ENCODE peak calls at places on chromosomes 2 and 18, in eight cellular contexts. One of them, this sample, is unnamed.
A peak's percentile ranks its signal among the peaks of the same experiment; 100 is the strongest.

GRCh38 chr2:54899576-54900200 is 150.6 kb downstream of the RTN4 start:
- DNase-seq in astrocyte of the cerebellum: peak; percentile 45
- DNase-seq in right cardiac atrium: no peak
- DNase-seq in AG04450: peak; percentile 18
- DNase-seq in tibial nerve: no peak
- DNase-seq in cardiac fibroblast: peak; percentile 79
- DNase-seq in dorsolateral prefrontal cortex: no peak
- DNase-seq in body of pancreas: peak; percentile 61
- DNase-seq in this sample: peak; percentile 43

GRCh38 chr2:80573167-80573566 is 268.6 kb upstream of the LRRTM1 start:
- DNase-seq in astrocyte of the cerebellum: no peak
- DNase-seq in right cardiac atrium: no peak
- DNase-seq in AG04450: no peak
- DNase-seq in tibial nerve: no peak
- DNase-seq in cardiac fibroblast: no peak
- DNase-seq in dorsolateral prefrontal cortex: no peak
- DNase-seq in body of pancreas: no peak
- DNase-seq in this sample: no peak

GRCh38 chr2:48070415-48070814 is 164.1 kb upstream of the FBXO11 start:
- DNase-seq in astrocyte of the cerebellum: no peak
- DNase-seq in right cardiac atrium: no peak
- DNase-seq in AG04450: no peak
- DNase-seq in tibial nerve: no peak
- DNase-seq in cardiac fibroblast: no peak
- DNase-seq in dorsolateral prefrontal cortex: no peak
- DNase-seq in body of pancreas: no peak
- DNase-seq in this sample: no peak

GRCh38 chr2:188132385-188132784 is 159.3 kb upstream of the GULP1 start:
- DNase-seq in astrocyte of the cerebellum: no peak
- DNase-seq in right cardiac atrium: peak; percentile 83
- DNase-seq in AG04450: no peak
- DNase-seq in tibial nerve: peak; percentile 32
- DNase-seq in cardiac fibroblast: peak; percentile 52
- DNase-seq in dorsolateral prefrontal cortex: peak; percentile 35
- DNase-seq in body of pancreas: no peak
- DNase-seq in this sample: no peak

GRCh38 chr2:8543412-8544167 is 138.3 kb upstream of the ID2 start:
- DNase-seq in astrocyte of the cerebellum: peak; percentile 44
- DNase-seq in right cardiac atrium: peak; percentile 83
- DNase-seq in AG04450: peak; percentile 45
- DNase-seq in tibial nerve: peak; percentile 33
- DNase-seq in cardiac fibroblast: peak; percentile 85
- DNase-seq in dorsolateral prefrontal cortex: peak; percentile 62
- DNase-seq in body of pancreas: peak; percentile 79
- DNase-seq in this sample: peak; percentile 77

GRCh38 chr2:28225472-28225915 is 167.2 kb upstream of the FOSL2 start:
- DNase-seq in astrocyte of the cerebellum: no peak
- DNase-seq in right cardiac atrium: no peak
- DNase-seq in AG04450: no peak
- DNase-seq in tibial nerve: no peak
- DNase-seq in cardiac fibroblast: no peak
- DNase-seq in dorsolateral prefrontal cortex: no peak
- DNase-seq in body of pancreas: no peak
- DNase-seq in this sample: no peak

GRCh38 chr2:116680537-116680936 is 1134.0 kb upstream of the DDX18 start:
- DNase-seq in astrocyte of the cerebellum: no peak
- DNase-seq in right cardiac atrium: no peak
- DNase-seq in AG04450: no peak
- DNase-seq in tibial nerve: no peak
- DNase-seq in cardiac fibroblast: no peak
- DNase-seq in dorsolateral prefrontal cortex: no peak
- DNase-seq in body of pancreas: no peak
- DNase-seq in this sample: no peak

GRCh38 chr2:236744316-236745105 is 174.9 kb downstream of the ACKR3 start:
- DNase-seq in astrocyte of the cerebellum: peak; percentile 99
- DNase-seq in right cardiac atrium: no peak
- DNase-seq in AG04450: peak; percentile 47
- DNase-seq in tibial nerve: no peak
- DNase-seq in cardiac fibroblast: peak; percentile 97
- DNase-seq in dorsolateral prefrontal cortex: no peak
- DNase-seq in body of pancreas: peak; percentile 38
- DNase-seq in this sample: peak; percentile 99

GRCh38 chr2:236969767-236970655 is 115.7 kb upstream of the COPS8 start:
- DNase-seq in astrocyte of the cerebellum: no peak
- DNase-seq in right cardiac atrium: no peak
- DNase-seq in AG04450: no peak
- DNase-seq in tibial nerve: no peak
- DNase-seq in cardiac fibroblast: no peak
- DNase-seq in dorsolateral prefrontal cortex: no peak
- DNase-seq in body of pancreas: no peak
- DNase-seq in this sample: no peak

GRCh38 chr2:234044157-234044556 is 6.3 kb upstream of the SPP2 start:
- DNase-seq in astrocyte of the cerebellum: peak; percentile 89
- DNase-seq in right cardiac atrium: no peak
- DNase-seq in AG04450: peak; percentile 72
- DNase-seq in tibial nerve: no peak
- DNase-seq in cardiac fibroblast: peak; percentile 46
- DNase-seq in dorsolateral prefrontal cortex: no peak
- DNase-seq in body of pancreas: no peak
- DNase-seq in this sample: no peak

GRCh38 chr18:73101977-73102376 is 234.2 kb upstream of the NETO1 start:
- DNase-seq in astrocyte of the cerebellum: no peak
- DNase-seq in right cardiac atrium: no peak
- DNase-seq in AG04450: no peak
- DNase-seq in tibial nerve: no peak
- DNase-seq in cardiac fibroblast: no peak
- DNase-seq in dorsolateral prefrontal cortex: no peak
- DNase-seq in body of pancreas: no peak
- DNase-seq in this sample: no peak

GRCh38 chr2:235779444-235779896 is 285.6 kb downstream of the AGAP1 start:
- DNase-seq in astrocyte of the cerebellum: peak; percentile 50
- DNase-seq in right cardiac atrium: peak; percentile 86
- DNase-seq in AG04450: peak; percentile 29
- DNase-seq in tibial nerve: peak; percentile 75
- DNase-seq in cardiac fibroblast: peak; percentile 75
- DNase-seq in dorsolateral prefrontal cortex: peak; percentile 74
- DNase-seq in body of pancreas: peak; percentile 78
- DNase-seq in this sample: peak; percentile 51

GRCh38 chr2:58973831-58974281 is 732.7 kb upstream of the FANCL start:
- DNase-seq in astrocyte of the cerebellum: no peak
- DNase-seq in right cardiac atrium: peak; percentile 28
- DNase-seq in AG04450: no peak
- DNase-seq in tibial nerve: no peak
- DNase-seq in cardiac fibroblast: no peak
- DNase-seq in dorsolateral prefrontal cortex: no peak
- DNase-seq in body of pancreas: no peak
- DNase-seq in this sample: no peak

GRCh38 chr2:18047114-18047695 is 168.7 kb downstream of the KCNS3 start:
- DNase-seq in astrocyte of the cerebellum: no peak
- DNase-seq in right cardiac atrium: no peak
- DNase-seq in AG04450: no peak
- DNase-seq in tibial nerve: no peak
- DNase-seq in cardiac fibroblast: no peak
- DNase-seq in dorsolateral prefrontal cortex: no peak
- DNase-seq in body of pancreas: no peak
- DNase-seq in this sample: no peak

GRCh38 chr2:210288376-210288775 is 26.6 kb downstream of the MYL1 start:
- DNase-seq in astrocyte of the cerebellum: no peak
- DNase-seq in right cardiac atrium: no peak
- DNase-seq in AG04450: no peak
- DNase-seq in tibial nerve: no peak
- DNase-seq in cardiac fibroblast: no peak
- DNase-seq in dorsolateral prefrontal cortex: no peak
- DNase-seq in body of pancreas: no peak
- DNase-seq in this sample: no peak

GRCh38 chr2:201798252-201798918 is 8.0 kb upstream of the CDK15 start:
- DNase-seq in astrocyte of the cerebellum: peak; percentile 94
- DNase-seq in right cardiac atrium: no peak
- DNase-seq in AG04450: peak; percentile 81
- DNase-seq in tibial nerve: no peak
- DNase-seq in cardiac fibroblast: peak; percentile 31
- DNase-seq in dorsolateral prefrontal cortex: no peak
- DNase-seq in body of pancreas: no peak
- DNase-seq in this sample: peak; percentile 87

GRCh38 chr2:42089340-42089925 is 41.6 kb downstream of the PKDCC start:
- DNase-seq in astrocyte of the cerebellum: no peak
- DNase-seq in right cardiac atrium: peak; percentile 89
- DNase-seq in AG04450: no peak
- DNase-seq in tibial nerve: no peak
- DNase-seq in cardiac fibroblast: peak; percentile 68
- DNase-seq in dorsolateral prefrontal cortex: no peak
- DNase-seq in body of pancreas: no peak
- DNase-seq in this sample: peak; percentile 43

GRCh38 chr18:48680339-48680738 is 141.5 kb downstream of the CTIF start:
- DNase-seq in astrocyte of the cerebellum: no peak
- DNase-seq in right cardiac atrium: no peak
- DNase-seq in AG04450: no peak
- DNase-seq in tibial nerve: no peak
- DNase-seq in cardiac fibroblast: no peak
- DNase-seq in dorsolateral prefrontal cortex: peak; percentile 52
- DNase-seq in body of pancreas: no peak
- DNase-seq in this sample: no peak

GRCh38 chr2:58427572-58428285 is 186.6 kb upstream of the FANCL start:
- DNase-seq in astrocyte of the cerebellum: peak; percentile 20
- DNase-seq in right cardiac atrium: no peak
- DNase-seq in AG04450: no peak
- DNase-seq in tibial nerve: no peak
- DNase-seq in cardiac fibroblast: peak; percentile 16
- DNase-seq in dorsolateral prefrontal cortex: peak; percentile 73
- DNase-seq in body of pancreas: peak; percentile 34
- DNase-seq in this sample: peak; percentile 12

DNA sequence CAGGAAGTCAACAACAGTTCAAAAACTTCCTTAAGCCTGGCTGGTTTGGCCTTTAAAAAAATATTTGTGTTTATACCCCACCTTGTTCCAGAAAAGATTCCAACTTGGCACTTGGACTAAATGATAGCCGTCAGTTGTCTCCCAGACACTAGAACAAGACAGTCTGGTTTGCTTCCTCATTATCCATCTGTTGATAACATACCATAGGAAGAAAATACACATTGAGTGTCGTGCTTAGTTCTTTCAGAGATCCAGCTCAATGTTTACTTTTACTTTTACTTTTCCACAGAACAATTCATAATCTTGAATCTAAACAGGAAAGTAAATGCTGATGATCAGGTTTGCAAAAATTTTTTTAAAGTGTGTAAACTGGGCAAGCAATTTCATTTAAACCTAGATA is 2.4 kb upstream of the VPS54 start:
- DNase-seq in astrocyte of the cerebellum: no peak
- DNase-seq in right cardiac atrium: no peak
- DNase-seq in AG04450: no peak
- DNase-seq in tibial nerve: no peak
- DNase-seq in cardiac fibroblast: no peak
- DNase-seq in dorsolateral prefrontal cortex: no peak
- DNase-seq in body of pancreas: no peak
- DNase-seq in this sample: peak; percentile 35
- H3K4me3 ChIP-seq in astrocyte of the cerebellum: no peak overlapping the region
- H3K4me3 ChIP-seq in right cardiac atrium: no peak overlapping the region
- H3K4me3 ChIP-seq in AG04450: no peak overlapping the region
- H3K4me3 ChIP-seq in tibial nerve: no peak overlapping the region
- H3K4me3 ChIP-seq in cardiac fibroblast: no peak overlapping the region
- H3K4me3 ChIP-seq in dorsolateral prefrontal cortex: no peak overlapping the region
- H3K4me3 ChIP-seq in body of pancreas: no peak overlapping the region
- H3K4me3 ChIP-seq in this sample: no peak overlapping the region

GRCh38 chr18:76449110-76449453 is 46.0 kb downstream of the ZNF516 start:
- DNase-seq in astrocyte of the cerebellum: no peak
- DNase-seq in right cardiac atrium: no peak
- DNase-seq in AG04450: no peak
- DNase-seq in tibial nerve: no peak
- DNase-seq in cardiac fibroblast: no peak
- DNase-seq in dorsolateral prefrontal cortex: no peak
- DNase-seq in body of pancreas: no peak
- DNase-seq in this sample: no peak

GRCh38 chr18:76451475-76452331 is 43.3 kb downstream of the ZNF516 start:
- DNase-seq in astrocyte of the cerebellum: no peak
- DNase-seq in right cardiac atrium: peak; percentile 51
- DNase-seq in AG04450: no peak
- DNase-seq in tibial nerve: no peak
- DNase-seq in cardiac fibroblast: no peak
- DNase-seq in dorsolateral prefrontal cortex: no peak
- DNase-seq in body of pancreas: peak; percentile 2
- DNase-seq in this sample: no peak

GRCh38 chr18:76452357-76452756 is 42.7 kb downstream of the ZNF516 start:
- DNase-seq in astrocyte of the cerebellum: no peak
- DNase-seq in right cardiac atrium: no peak
- DNase-seq in AG04450: no peak
- DNase-seq in tibial nerve: no peak
- DNase-seq in cardiac fibroblast: no peak
- DNase-seq in dorsolateral prefrontal cortex: no peak
- DNase-seq in body of pancreas: peak; percentile 3
- DNase-seq in this sample: peak; percentile 56

GRCh38 chr18:76450912-76451421 is 44.1 kb downstream of the ZNF516 start:
- DNase-seq in astrocyte of the cerebellum: no peak
- DNase-seq in right cardiac atrium: peak; percentile 87
- DNase-seq in AG04450: peak; percentile 16
- DNase-seq in tibial nerve: peak; percentile 52
- DNase-seq in cardiac fibroblast: peak; percentile 77
- DNase-seq in dorsolateral prefrontal cortex: no peak
- DNase-seq in body of pancreas: peak; percentile 32
- DNase-seq in this sample: peak; percentile 49

DNA sequence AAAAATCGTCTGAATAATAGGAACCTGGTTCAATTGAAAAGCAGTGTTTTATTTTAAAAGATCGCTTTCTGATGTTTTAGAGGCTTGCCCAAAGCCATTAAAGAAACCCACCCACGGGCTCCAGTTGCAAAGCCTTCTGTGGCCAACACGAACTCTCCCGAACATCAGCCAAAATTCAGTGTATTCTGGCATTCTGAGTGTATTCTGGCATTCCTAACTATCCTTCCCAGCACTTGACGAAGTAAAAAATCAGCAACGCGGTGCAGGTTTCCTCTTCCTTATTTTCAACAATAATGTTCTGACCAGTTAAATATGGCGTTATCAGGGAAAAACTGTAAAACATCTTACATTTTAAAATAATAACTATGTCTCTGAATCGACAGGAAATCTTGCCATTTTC is 44.6 kb downstream of the ZNF516 start:
- DNase-seq in astrocyte of the cerebellum: peak; percentile 47
- DNase-seq in right cardiac atrium: no peak
- DNase-seq in AG04450: no peak
- DNase-seq in tibial nerve: no peak
- DNase-seq in cardiac fibroblast: peak; percentile 72
- DNase-seq in dorsolateral prefrontal cortex: no peak
- DNase-seq in body of pancreas: no peak
- DNase-seq in this sample: no peak
- H3K4me3 ChIP-seq in astrocyte of the cerebellum: peak overlapping the region; percentile 34
- H3K4me3 ChIP-seq in right cardiac atrium: peak overlapping the region; percentile 60
- H3K4me3 ChIP-seq in AG04450: peak overlapping the region; percentile 62
- H3K4me3 ChIP-seq in tibial nerve: peak overlapping the region; percentile 49
- H3K4me3 ChIP-seq in cardiac fibroblast: peak overlapping the region; percentile 57
- H3K4me3 ChIP-seq in dorsolateral prefrontal cortex: peak overlapping the region; percentile 51
- H3K4me3 ChIP-seq in body of pancreas: no peak overlapping the region
- H3K4me3 ChIP-seq in this sample: peak overlapping the region; percentile 59

GRCh38 chr2:232632904-232633412 is 446 bp upstream of the EFHD1 start:
- DNase-seq in astrocyte of the cerebellum: no peak
- DNase-seq in right cardiac atrium: peak; percentile 83
- DNase-seq in AG04450: no peak
- DNase-seq in tibial nerve: peak; percentile 35
- DNase-seq in cardiac fibroblast: no peak
- DNase-seq in dorsolateral prefrontal cortex: peak; percentile 66
- DNase-seq in body of pancreas: no peak
- DNase-seq in this sample: no peak
- H3K4me3 ChIP-seq in astrocyte of the cerebellum: peak overlapping the region; percentile 55
- H3K4me3 ChIP-seq in right cardiac atrium: peak overlapping the region; percentile 88
- H3K4me3 ChIP-seq in AG04450: peak overlapping the region; percentile 59
- H3K4me3 ChIP-seq in tibial nerve: peak overlapping the region; percentile 38
- H3K4me3 ChIP-seq in cardiac fibroblast: peak overlapping the region; percentile 57
- H3K4me3 ChIP-seq in dorsolateral prefrontal cortex: peak overlapping the region; percentile 72
- H3K4me3 ChIP-seq in body of pancreas: no peak overlapping the region
- H3K4me3 ChIP-seq in this sample: peak overlapping the region; percentile 60

GRCh38 chr2:31886700-31887099 is 124.1 kb downstream of the MEMO1 start:
- DNase-seq in astrocyte of the cerebellum: no peak
- DNase-seq in right cardiac atrium: no peak
- DNase-seq in AG04450: no peak
- DNase-seq in tibial nerve: no peak
- DNase-seq in cardiac fibroblast: no peak
- DNase-seq in dorsolateral prefrontal cortex: no peak
- DNase-seq in body of pancreas: no peak
- DNase-seq in this sample: no peak
- H3K4me3 ChIP-seq in astrocyte of the cerebellum: no peak overlapping the region
- H3K4me3 ChIP-seq in right cardiac atrium: no peak overlapping the region
- H3K4me3 ChIP-seq in AG04450: no peak overlapping the region
- H3K4me3 ChIP-seq in tibial nerve: no peak overlapping the region
- H3K4me3 ChIP-seq in cardiac fibroblast: no peak overlapping the region
- H3K4me3 ChIP-seq in dorsolateral prefrontal cortex: no peak overlapping the region
- H3K4me3 ChIP-seq in body of pancreas: no peak overlapping the region
- H3K4me3 ChIP-seq in this sample: no peak overlapping the region

This sample was measured in brain microvascular endothelial cell.